ENCODE peak calls at places on chromosome 1, in ten cellular contexts. One of them, this sample, is unnamed.

GRCh38 chr1:100542264-100542663 is 4.3 kb downstream of the GPR88 start:
- DNase-seq in fibroblast of the aortic adventitia: no peak
- DNase-seq in kidney epithelial cell: no peak
- DNase-seq in IMR-90: no peak
- DNase-seq in heart right ventricle: no peak
- DNase-seq in fibroblast of mammary gland: no peak
- DNase-seq in spleen: no peak
- DNase-seq in neural progenitor cell: no peak
- DNase-seq in AG04450: no peak
- DNase-seq in SK-N-SH: peak; percentile 60
- DNase-seq in this sample: no peak

GRCh38 chr1:236536540-236536939 is 12.8 kb downstream of the LGALS8 start:
- DNase-seq in fibroblast of the aortic adventitia: no peak
- DNase-seq in kidney epithelial cell: no peak
- DNase-seq in IMR-90: no peak
- DNase-seq in heart right ventricle: no peak
- DNase-seq in fibroblast of mammary gland: no peak
- DNase-seq in spleen: no peak
- DNase-seq in neural progenitor cell: no peak
- DNase-seq in AG04450: no peak
- DNase-seq in SK-N-SH: no peak
- DNase-seq in this sample: no peak

GRCh38 chr1:157770442-157771043 is 6.4 kb downstream of the FCRL2 start:
- DNase-seq in fibroblast of the aortic adventitia: no peak
- DNase-seq in kidney epithelial cell: no peak
- DNase-seq in IMR-90: peak; percentile 1
- DNase-seq in heart right ventricle: no peak
- DNase-seq in fibroblast of mammary gland: peak; percentile 2
- DNase-seq in spleen: no peak
- DNase-seq in neural progenitor cell: peak; percentile 46
- DNase-seq in AG04450: no peak
- DNase-seq in SK-N-SH: no peak
- DNase-seq in this sample: no peak

GRCh38 chr1:3892748-3893147 is 7.3 kb downstream of the C1orf174 start:
- DNase-seq in fibroblast of the aortic adventitia: no peak
- DNase-seq in kidney epithelial cell: no peak
- DNase-seq in IMR-90: no peak
- DNase-seq in heart right ventricle: peak; percentile 50
- DNase-seq in fibroblast of mammary gland: peak; percentile 17
- DNase-seq in spleen: peak; percentile 69
- DNase-seq in neural progenitor cell: no peak
- DNase-seq in AG04450: no peak
- DNase-seq in SK-N-SH: no peak
- DNase-seq in this sample: no peak

GRCh38 chr1:183806086-183806485 is 1.2 kb downstream of the RGL1 start:
- DNase-seq in fibroblast of the aortic adventitia: peak; percentile 66
- DNase-seq in kidney epithelial cell: no peak
- DNase-seq in IMR-90: peak; percentile 50
- DNase-seq in heart right ventricle: no peak
- DNase-seq in fibroblast of mammary gland: peak; percentile 51
- DNase-seq in spleen: no peak
- DNase-seq in neural progenitor cell: no peak
- DNase-seq in AG04450: no peak
- DNase-seq in SK-N-SH: no peak
- DNase-seq in this sample: no peak

GRCh38 chr1:94669213-94669612 is 127.7 kb upstream of the F3 start:
- DNase-seq in fibroblast of the aortic adventitia: no peak
- DNase-seq in kidney epithelial cell: no peak
- DNase-seq in IMR-90: peak; percentile 42
- DNase-seq in heart right ventricle: no peak
- DNase-seq in fibroblast of mammary gland: no peak
- DNase-seq in spleen: no peak
- DNase-seq in neural progenitor cell: no peak
- DNase-seq in AG04450: no peak
- DNase-seq in SK-N-SH: no peak
- DNase-seq in this sample: no peak

GRCh38 chr1:63892632-63893395 is 119.0 kb downstream of the ROR1 start:
- DNase-seq in fibroblast of the aortic adventitia: peak; percentile 61
- DNase-seq in kidney epithelial cell: peak; percentile 94
- DNase-seq in IMR-90: peak; percentile 76
- DNase-seq in heart right ventricle: no peak
- DNase-seq in fibroblast of mammary gland: peak; percentile 75
- DNase-seq in spleen: peak; percentile 80
- DNase-seq in neural progenitor cell: peak; percentile 44
- DNase-seq in AG04450: no peak
- DNase-seq in SK-N-SH: peak; percentile 36
- DNase-seq in this sample: no peak

GRCh38 chr1:18932879-18933278 is 23.6 kb downstream of the IFFO2 start:
- DNase-seq in fibroblast of the aortic adventitia: no peak
- DNase-seq in kidney epithelial cell: no peak
- DNase-seq in IMR-90: no peak
- DNase-seq in heart right ventricle: no peak
- DNase-seq in fibroblast of mammary gland: no peak
- DNase-seq in spleen: no peak
- DNase-seq in neural progenitor cell: no peak
- DNase-seq in AG04450: no peak
- DNase-seq in SK-N-SH: no peak
- DNase-seq in this sample: no peak

GRCh38 chr1:240577095-240577494 is 34.9 kb downstream of the GREM2 start:
- DNase-seq in fibroblast of the aortic adventitia: no peak
- DNase-seq in kidney epithelial cell: no peak
- DNase-seq in IMR-90: no peak
- DNase-seq in heart right ventricle: no peak
- DNase-seq in fibroblast of mammary gland: no peak
- DNase-seq in spleen: no peak
- DNase-seq in neural progenitor cell: no peak
- DNase-seq in AG04450: no peak
- DNase-seq in SK-N-SH: no peak
- DNase-seq in this sample: no peak

GRCh38 chr1:240572328-240572727 is 39.6 kb downstream of the GREM2 start:
- DNase-seq in fibroblast of the aortic adventitia: no peak
- DNase-seq in kidney epithelial cell: no peak
- DNase-seq in IMR-90: no peak
- DNase-seq in heart right ventricle: no peak
- DNase-seq in fibroblast of mammary gland: no peak
- DNase-seq in spleen: no peak
- DNase-seq in neural progenitor cell: no peak
- DNase-seq in AG04450: no peak
- DNase-seq in SK-N-SH: no peak
- DNase-seq in this sample: no peak

GRCh38 chr1:240571782-240572181 is 40.2 kb downstream of the GREM2 start:
- DNase-seq in fibroblast of the aortic adventitia: no peak
- DNase-seq in kidney epithelial cell: no peak
- DNase-seq in IMR-90: no peak
- DNase-seq in heart right ventricle: no peak
- DNase-seq in fibroblast of mammary gland: peak; percentile 38
- DNase-seq in spleen: no peak
- DNase-seq in neural progenitor cell: no peak
- DNase-seq in AG04450: no peak
- DNase-seq in SK-N-SH: no peak
- DNase-seq in this sample: no peak

GRCh38 chr1:240579511-240579910 is 32.4 kb downstream of the GREM2 start:
- DNase-seq in fibroblast of the aortic adventitia: no peak
- DNase-seq in kidney epithelial cell: no peak
- DNase-seq in IMR-90: no peak
- DNase-seq in heart right ventricle: no peak
- DNase-seq in fibroblast of mammary gland: no peak
- DNase-seq in spleen: no peak
- DNase-seq in neural progenitor cell: no peak
- DNase-seq in AG04450: no peak
- DNase-seq in SK-N-SH: no peak
- DNase-seq in this sample: no peak

GRCh38 chr1:240575976-240576666 is 35.8 kb downstream of the GREM2 start:
- DNase-seq in fibroblast of the aortic adventitia: peak; percentile 63
- DNase-seq in kidney epithelial cell: no peak
- DNase-seq in IMR-90: peak; percentile 60
- DNase-seq in heart right ventricle: no peak
- DNase-seq in fibroblast of mammary gland: peak; percentile 83
- DNase-seq in spleen: no peak
- DNase-seq in neural progenitor cell: no peak
- DNase-seq in AG04450: no peak
- DNase-seq in SK-N-SH: no peak
- DNase-seq in this sample: peak; percentile 43
- TF ChIP-seq CTCF in fibroblast of the aortic adventitia: no peak
- TF ChIP-seq CTCF in kidney epithelial cell: no peak
- TF ChIP-seq CTCF in IMR-90: no peak
- TF ChIP-seq CTCF in heart right ventricle: no peak
- TF ChIP-seq CTCF in fibroblast of mammary gland: no peak
- TF ChIP-seq CTCF in spleen: no peak
- TF ChIP-seq CTCF in neural progenitor cell: no peak
- TF ChIP-seq CTCF in AG04450: no peak
- TF ChIP-seq CTCF in SK-N-SH: no peak
- TF ChIP-seq CTCF in this sample: no peak

GRCh38 chr1:234604393-234604725 is 5.6 kb downstream of the IRF2BP2 start:
- DNase-seq in fibroblast of the aortic adventitia: no peak
- DNase-seq in kidney epithelial cell: no peak
- DNase-seq in IMR-90: no peak
- DNase-seq in heart right ventricle: no peak
- DNase-seq in fibroblast of mammary gland: no peak
- DNase-seq in spleen: no peak
- DNase-seq in neural progenitor cell: no peak
- DNase-seq in AG04450: no peak
- DNase-seq in SK-N-SH: no peak
- DNase-seq in this sample: no peak
- H3K4me3 ChIP-seq in fibroblast of the aortic adventitia: peak overlapping the region; percentile 82
- H3K4me3 ChIP-seq in kidney epithelial cell: peak overlapping the region; percentile 79
- H3K4me3 ChIP-seq in IMR-90: peak overlapping the region; percentile 76
- H3K4me3 ChIP-seq in heart right ventricle: peak overlapping the region; percentile 82
- H3K4me3 ChIP-seq in fibroblast of mammary gland: peak overlapping the region; percentile 84
- H3K4me3 ChIP-seq in spleen: no peak overlapping the region
- H3K4me3 ChIP-seq in neural progenitor cell: peak overlapping the region; percentile 62
- H3K4me3 ChIP-seq in AG04450: peak overlapping the region; percentile 79
- H3K4me3 ChIP-seq in SK-N-SH: peak overlapping the region; percentile 71
- H3K4me3 ChIP-seq in this sample: peak overlapping the region; percentile 83

GRCh38 chr1:17725084-17725718 is 29.9 kb upstream of the ACTL8 start:
- DNase-seq in fibroblast of the aortic adventitia: no peak
- DNase-seq in kidney epithelial cell: no peak
- DNase-seq in IMR-90: no peak
- DNase-seq in heart right ventricle: no peak
- DNase-seq in fibroblast of mammary gland: no peak
- DNase-seq in spleen: no peak
- DNase-seq in neural progenitor cell: no peak
- DNase-seq in AG04450: no peak
- DNase-seq in SK-N-SH: no peak
- DNase-seq in this sample: no peak

GRCh38 chr1:17724150-17724549 is 31.0 kb upstream of the ACTL8 start:
- DNase-seq in fibroblast of the aortic adventitia: no peak
- DNase-seq in kidney epithelial cell: no peak
- DNase-seq in IMR-90: no peak
- DNase-seq in heart right ventricle: no peak
- DNase-seq in fibroblast of mammary gland: no peak
- DNase-seq in spleen: no peak
- DNase-seq in neural progenitor cell: no peak
- DNase-seq in AG04450: no peak
- DNase-seq in SK-N-SH: no peak
- DNase-seq in this sample: no peak

GRCh38 chr1:17721444-17721843 is 33.7 kb upstream of the ACTL8 start:
- DNase-seq in fibroblast of the aortic adventitia: no peak
- DNase-seq in kidney epithelial cell: no peak
- DNase-seq in IMR-90: no peak
- DNase-seq in heart right ventricle: no peak
- DNase-seq in fibroblast of mammary gland: no peak
- DNase-seq in spleen: no peak
- DNase-seq in neural progenitor cell: no peak
- DNase-seq in AG04450: no peak
- DNase-seq in SK-N-SH: no peak
- DNase-seq in this sample: no peak

GRCh38 chr1:17725811-17726582 is 29.1 kb upstream of the ACTL8 start:
- DNase-seq in fibroblast of the aortic adventitia: no peak
- DNase-seq in kidney epithelial cell: no peak
- DNase-seq in IMR-90: no peak
- DNase-seq in heart right ventricle: no peak
- DNase-seq in fibroblast of mammary gland: no peak
- DNase-seq in spleen: no peak
- DNase-seq in neural progenitor cell: no peak
- DNase-seq in AG04450: no peak
- DNase-seq in SK-N-SH: no peak
- DNase-seq in this sample: no peak

DNA sequence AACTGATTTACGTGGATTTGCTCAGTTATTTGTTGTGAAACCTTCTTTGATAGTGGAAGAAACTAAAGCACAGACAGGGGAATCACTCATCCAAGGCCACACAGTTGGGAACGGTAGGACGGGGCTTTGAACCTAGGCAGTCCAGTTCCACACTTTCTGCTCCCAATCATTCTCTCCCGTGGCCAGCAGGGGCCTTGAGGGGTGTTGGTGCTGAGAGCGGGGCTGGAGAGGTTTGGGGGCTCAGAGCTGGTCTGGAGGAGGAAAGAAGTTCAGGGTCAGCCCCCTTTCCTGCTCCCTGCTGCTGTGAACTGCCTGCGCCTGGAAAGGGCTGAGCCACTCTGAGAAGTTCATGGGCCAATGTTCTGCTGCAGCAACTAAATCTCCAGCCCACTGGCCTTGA is 31.4 kb upstream of the ACTL8 start:
- DNase-seq in fibroblast of the aortic adventitia: no peak
- DNase-seq in kidney epithelial cell: no peak
- DNase-seq in IMR-90: no peak
- DNase-seq in heart right ventricle: no peak
- DNase-seq in fibroblast of mammary gland: no peak
- DNase-seq in spleen: no peak
- DNase-seq in neural progenitor cell: no peak
- DNase-seq in AG04450: no peak
- DNase-seq in SK-N-SH: no peak
- DNase-seq in this sample: no peak
- TF ChIP-seq CTCF in fibroblast of the aortic adventitia: peak; percentile 3
- TF ChIP-seq CTCF in kidney epithelial cell: no peak
- TF ChIP-seq CTCF in IMR-90: no peak
- TF ChIP-seq CTCF in heart right ventricle: no peak
- TF ChIP-seq CTCF in fibroblast of mammary gland: peak; percentile 16
- TF ChIP-seq CTCF in spleen: no peak
- TF ChIP-seq CTCF in neural progenitor cell: no peak
- TF ChIP-seq CTCF in AG04450: peak; percentile 36
- TF ChIP-seq CTCF in SK-N-SH: peak; percentile 15
- TF ChIP-seq CTCF in this sample: peak; percentile 34

DNA sequence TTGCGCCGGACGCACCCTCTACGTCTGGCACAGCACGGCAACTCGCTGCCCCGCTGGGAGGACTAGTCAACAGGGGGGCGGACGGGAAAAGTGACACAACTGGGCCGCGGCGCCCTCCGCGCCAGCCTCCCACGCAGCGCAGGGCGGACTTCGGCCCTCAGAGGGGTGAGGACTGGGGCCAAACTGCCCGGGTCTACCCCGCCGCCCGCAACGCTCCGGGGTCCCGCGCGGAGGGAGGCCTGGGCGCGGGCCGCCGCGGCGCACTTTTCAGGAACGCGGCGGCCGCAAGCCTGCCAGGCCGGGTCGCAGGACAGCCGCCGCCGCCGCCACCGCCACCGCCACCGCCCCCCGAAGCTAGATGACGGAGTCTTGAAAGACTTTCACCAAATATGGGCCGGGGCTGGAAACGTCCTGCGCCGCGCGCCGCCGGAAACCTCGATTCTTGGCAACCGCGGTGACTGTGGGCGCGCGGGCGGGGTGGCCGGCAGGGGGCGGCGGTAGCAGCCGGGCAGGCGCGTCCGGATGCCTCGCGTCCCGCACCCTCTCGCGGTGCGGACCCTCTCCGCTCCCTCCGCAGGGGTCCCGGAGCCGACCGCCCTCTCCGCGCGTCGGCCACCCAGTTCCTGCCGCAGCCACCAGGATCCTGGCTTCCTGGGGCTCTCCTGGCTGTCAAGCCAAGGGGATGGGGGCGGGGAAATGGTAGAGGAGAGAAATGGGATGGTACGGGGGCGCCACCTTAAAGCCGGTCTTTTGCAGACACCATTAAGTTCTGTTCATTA is 3.7 kb upstream of the CCN1 start:
- DNase-seq in fibroblast of the aortic adventitia: peak; percentile 85
- DNase-seq in kidney epithelial cell: no peak
- DNase-seq in IMR-90: peak; percentile 88
- DNase-seq in heart right ventricle: peak; percentile 87
- DNase-seq in fibroblast of mammary gland: peak; percentile 88
- DNase-seq in spleen: peak; percentile 82
- DNase-seq in neural progenitor cell: peak; percentile 93
- DNase-seq in AG04450: peak; percentile 74
- DNase-seq in SK-N-SH: peak; percentile 90
- DNase-seq in this sample: no peak
- H3K4me3 ChIP-seq in fibroblast of the aortic adventitia: peak overlapping the region; percentile 92
- H3K4me3 ChIP-seq in kidney epithelial cell: peak overlapping the region; percentile 78
- H3K4me3 ChIP-seq in IMR-90: peak overlapping the region; percentile 87
- H3K4me3 ChIP-seq in heart right ventricle: peak overlapping the region; percentile 75
- H3K4me3 ChIP-seq in fibroblast of mammary gland: peak overlapping the region; percentile 90
- H3K4me3 ChIP-seq in spleen: peak overlapping the region; percentile 42
- H3K4me3 ChIP-seq in neural progenitor cell: peak overlapping the region; percentile 69
- H3K4me3 ChIP-seq in AG04450: peak overlapping the region; percentile 89
- H3K4me3 ChIP-seq in SK-N-SH: peak overlapping the region; percentile 78
- H3K4me3 ChIP-seq in this sample: peak overlapping the region; percentile 83